ENCODE peak calls at places on chromosomes 2 and 18, in seven cellular contexts. One of them, this sample, is unnamed.
A peak's percentile ranks its signal among the peaks of the same experiment; 100 is the strongest.

GRCh38 chr2:38750011-38750792 is 959 bp downstream of the SRSF7 start:
- DNase-seq in hepatocyte: peak; percentile 82
- DNase-seq in WTC11: peak; percentile 23
- DNase-seq in psoas muscle: peak; percentile 74
- DNase-seq in progenitor cell of endocrine pancreas: peak; percentile 13
- DNase-seq in CD4-positive, alpha-beta T cell: peak; percentile 24
- DNase-seq in GM12865: peak; percentile 57
- DNase-seq in this sample: no peak

GRCh38 chr2:208320686-208321085 is 54.6 kb downstream of the PIKFYVE start:
- DNase-seq in CD4-positive, alpha-beta T cell: no peak
- DNase-seq in psoas muscle: peak; percentile 75
- DNase-seq in progenitor cell of endocrine pancreas: no peak
- DNase-seq in WTC11: no peak
- DNase-seq in GM12865: peak; percentile 64
- DNase-seq in hepatocyte: no peak
- DNase-seq in this sample: no peak

GRCh38 chr2:208112969-208113368 is 11.4 kb downstream of the CRYGD start:
- DNase-seq in WTC11: peak; percentile 72
- DNase-seq in hepatocyte: no peak
- DNase-seq in psoas muscle: no peak
- DNase-seq in GM12865: no peak
- DNase-seq in progenitor cell of endocrine pancreas: no peak
- DNase-seq in CD4-positive, alpha-beta T cell: no peak
- DNase-seq in this sample: no peak

GRCh38 chr18:59311631-59312030 is 6.8 kb downstream of the CPLX4 start:
- DNase-seq in progenitor cell of endocrine pancreas: no peak
- DNase-seq in GM12865: no peak
- DNase-seq in psoas muscle: no peak
- DNase-seq in WTC11: no peak
- DNase-seq in hepatocyte: no peak
- DNase-seq in CD4-positive, alpha-beta T cell: no peak
- DNase-seq in this sample: no peak

GRCh38 chr2:32591669-32592463 is 36.0 kb upstream of the TTC27 start:
- DNase-seq in WTC11: no peak
- DNase-seq in progenitor cell of endocrine pancreas: no peak
- DNase-seq in GM12865: peak; percentile 35
- DNase-seq in CD4-positive, alpha-beta T cell: no peak
- DNase-seq in hepatocyte: no peak
- DNase-seq in psoas muscle: no peak
- DNase-seq in this sample: no peak

GRCh38 chr2:178101321-178102079 is 10.7 kb upstream of the RBM45 start:
- DNase-seq in GM12865: no peak
- DNase-seq in WTC11: no peak
- DNase-seq in progenitor cell of endocrine pancreas: no peak
- DNase-seq in CD4-positive, alpha-beta T cell: no peak
- DNase-seq in psoas muscle: no peak
- DNase-seq in hepatocyte: no peak
- DNase-seq in this sample: no peak

GRCh38 chr2:172021074-172021931 is 21.6 kb downstream of the METAP1D start:
- DNase-seq in GM12865: no peak
- DNase-seq in psoas muscle: no peak
- DNase-seq in CD4-positive, alpha-beta T cell: no peak
- DNase-seq in progenitor cell of endocrine pancreas: no peak
- DNase-seq in hepatocyte: peak; percentile 12
- DNase-seq in WTC11: peak; percentile 36
- DNase-seq in this sample: no peak

GRCh38 chr2:81242502-81242901 is 938.0 kb upstream of the LRRTM1 start:
- DNase-seq in CD4-positive, alpha-beta T cell: no peak
- DNase-seq in progenitor cell of endocrine pancreas: no peak
- DNase-seq in psoas muscle: no peak
- DNase-seq in hepatocyte: no peak
- DNase-seq in GM12865: no peak
- DNase-seq in WTC11: no peak
- DNase-seq in this sample: no peak

GRCh38 chr2:24233321-24233720 is 58.5 kb downstream of the FAM228A start:
- DNase-seq in CD4-positive, alpha-beta T cell: no peak
- DNase-seq in GM12865: no peak
- DNase-seq in hepatocyte: no peak
- DNase-seq in progenitor cell of endocrine pancreas: no peak
- DNase-seq in WTC11: no peak
- DNase-seq in psoas muscle: no peak
- DNase-seq in this sample: no peak

GRCh38 chr2:24225883-24226282 is 51.0 kb downstream of the FAM228A start:
- DNase-seq in hepatocyte: no peak
- DNase-seq in GM12865: no peak
- DNase-seq in WTC11: no peak
- DNase-seq in progenitor cell of endocrine pancreas: no peak
- DNase-seq in psoas muscle: no peak
- DNase-seq in CD4-positive, alpha-beta T cell: no peak
- DNase-seq in this sample: no peak

GRCh38 chr2:24231461-24231881 is 56.6 kb downstream of the FAM228A start:
- DNase-seq in CD4-positive, alpha-beta T cell: no peak
- DNase-seq in hepatocyte: no peak
- DNase-seq in psoas muscle: no peak
- DNase-seq in progenitor cell of endocrine pancreas: no peak
- DNase-seq in WTC11: no peak
- DNase-seq in GM12865: no peak
- DNase-seq in this sample: no peak

GRCh38 chr2:24222946-24223345 is 48.1 kb downstream of the FAM228A start:
- DNase-seq in WTC11: no peak
- DNase-seq in hepatocyte: no peak
- DNase-seq in CD4-positive, alpha-beta T cell: no peak
- DNase-seq in progenitor cell of endocrine pancreas: no peak
- DNase-seq in GM12865: no peak
- DNase-seq in psoas muscle: no peak
- DNase-seq in this sample: no peak

DNA sequence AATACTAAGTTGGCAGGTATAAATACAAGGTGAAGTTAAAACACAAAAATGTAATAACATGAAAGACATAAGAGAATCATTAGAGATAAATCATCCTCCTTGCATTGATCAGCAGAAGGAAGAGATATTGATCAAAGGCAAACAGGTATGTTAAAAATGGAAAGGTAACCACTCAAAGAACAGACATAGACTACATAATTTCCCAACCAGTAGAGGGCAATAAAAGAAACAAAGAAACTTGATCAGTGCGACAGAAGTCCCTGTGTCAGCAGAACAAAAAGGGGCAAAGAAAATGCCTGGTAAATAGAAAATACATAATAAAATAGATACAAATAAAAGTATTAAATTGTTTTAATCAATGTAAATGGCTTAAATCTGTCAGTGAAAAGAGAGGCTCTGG is 53.6 kb downstream of the FAM228A start:
- DNase-seq in psoas muscle: no peak
- DNase-seq in GM12865: no peak
- DNase-seq in WTC11: no peak
- DNase-seq in CD4-positive, alpha-beta T cell: no peak
- DNase-seq in hepatocyte: no peak
- DNase-seq in progenitor cell of endocrine pancreas: no peak
- DNase-seq in this sample: no peak
- TF ChIP-seq CTCF in psoas muscle: peak; percentile 26
- TF ChIP-seq CTCF in GM12865: peak; percentile 13
- TF ChIP-seq CTCF in WTC11: no peak
- TF ChIP-seq CTCF in CD4-positive, alpha-beta T cell: no peak
- TF ChIP-seq CTCF in hepatocyte: peak; percentile 37
- TF ChIP-seq CTCF in progenitor cell of endocrine pancreas: peak; percentile 41
- TF ChIP-seq CTCF in this sample: no peak

GRCh38 chr2:112256654-112257053 is 1.8 kb upstream of the ZC3H8 start:
- DNase-seq in hepatocyte: no peak
- DNase-seq in WTC11: no peak
- DNase-seq in psoas muscle: no peak
- DNase-seq in GM12865: no peak
- DNase-seq in CD4-positive, alpha-beta T cell: no peak
- DNase-seq in progenitor cell of endocrine pancreas: no peak
- DNase-seq in this sample: no peak

GRCh38 chr2:112255875-112256274 is 1.0 kb upstream of the ZC3H8 start:
- DNase-seq in WTC11: no peak
- DNase-seq in GM12865: no peak
- DNase-seq in CD4-positive, alpha-beta T cell: no peak
- DNase-seq in psoas muscle: no peak
- DNase-seq in hepatocyte: no peak
- DNase-seq in progenitor cell of endocrine pancreas: no peak
- DNase-seq in this sample: no peak

GRCh38 chr2:112253261-112253807 is 1.5 kb downstream of the ZC3H8 start:
- DNase-seq in hepatocyte: no peak
- DNase-seq in progenitor cell of endocrine pancreas: no peak
- DNase-seq in WTC11: no peak
- DNase-seq in psoas muscle: no peak
- DNase-seq in GM12865: no peak
- DNase-seq in CD4-positive, alpha-beta T cell: no peak
- DNase-seq in this sample: no peak

GRCh38 chr2:112257575-112257974 is 2.7 kb upstream of the ZC3H8 start:
- DNase-seq in hepatocyte: no peak
- DNase-seq in progenitor cell of endocrine pancreas: no peak
- DNase-seq in CD4-positive, alpha-beta T cell: no peak
- DNase-seq in psoas muscle: no peak
- DNase-seq in GM12865: no peak
- DNase-seq in WTC11: no peak
- DNase-seq in this sample: no peak

DNA sequence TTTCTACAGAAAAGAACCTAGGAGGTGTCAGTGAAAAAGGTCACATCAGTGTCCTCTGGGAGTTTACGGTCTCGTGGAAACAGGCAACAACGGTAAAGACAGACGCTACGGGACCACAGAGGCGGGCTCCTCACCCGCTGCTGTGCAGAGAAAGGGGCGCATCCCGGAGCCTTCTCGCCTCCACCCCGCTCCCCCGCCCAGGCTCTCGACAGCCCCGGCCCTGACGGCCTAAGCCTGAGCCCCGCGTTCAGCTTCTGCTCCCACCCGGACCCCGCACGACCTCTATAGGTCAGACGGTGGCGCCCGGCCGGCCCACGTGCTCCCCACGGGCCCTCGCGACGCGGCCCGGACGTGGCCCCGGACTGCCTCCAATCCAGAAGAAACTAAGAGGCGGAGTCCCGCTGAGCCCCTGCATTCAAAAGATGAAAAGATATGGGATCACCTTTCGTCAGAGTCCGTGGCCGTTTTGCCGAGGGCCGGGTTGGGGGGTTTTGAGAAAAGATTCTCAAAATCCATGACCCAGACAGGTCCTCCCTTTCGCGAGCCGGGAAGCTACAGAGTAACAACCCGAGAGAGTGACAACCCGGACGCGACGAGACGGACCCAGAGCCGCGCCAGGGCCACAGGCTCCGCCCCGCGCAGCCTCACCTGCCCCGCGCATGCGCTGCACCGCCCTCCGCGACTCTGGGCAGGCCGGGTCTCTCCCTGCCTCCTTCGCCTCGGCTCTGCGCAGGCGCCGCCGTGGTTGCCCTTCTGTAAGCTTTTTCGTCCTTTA is at the start of gene ZC3H8:
- DNase-seq in psoas muscle: peak; percentile 98
- DNase-seq in WTC11: peak; percentile 95
- DNase-seq in GM12865: peak; percentile 96
- DNase-seq in CD4-positive, alpha-beta T cell: peak; percentile 93
- DNase-seq in hepatocyte: peak; percentile 96
- DNase-seq in progenitor cell of endocrine pancreas: peak; percentile 91
- DNase-seq in this sample: peak; percentile 95
- TF ChIP-seq CTCF in psoas muscle: no peak
- TF ChIP-seq CTCF in WTC11: no peak
- TF ChIP-seq CTCF in GM12865: peak; percentile 8
- TF ChIP-seq CTCF in CD4-positive, alpha-beta T cell: no peak
- TF ChIP-seq CTCF in hepatocyte: no peak
- TF ChIP-seq CTCF in progenitor cell of endocrine pancreas: no peak
- TF ChIP-seq CTCF in this sample: no peak

GRCh38 chr2:19363474-19363778 is 5.0 kb upstream of the OSR1 start:
- DNase-seq in hepatocyte: no peak
- DNase-seq in progenitor cell of endocrine pancreas: no peak
- DNase-seq in CD4-positive, alpha-beta T cell: no peak
- DNase-seq in GM12865: no peak
- DNase-seq in WTC11: no peak
- DNase-seq in psoas muscle: peak; percentile 42
- DNase-seq in this sample: no peak
- TF ChIP-seq CTCF in hepatocyte: no peak
- TF ChIP-seq CTCF in progenitor cell of endocrine pancreas: no peak
- TF ChIP-seq CTCF in CD4-positive, alpha-beta T cell: no peak
- TF ChIP-seq CTCF in GM12865: no peak
- TF ChIP-seq CTCF in WTC11: no peak
- TF ChIP-seq CTCF in psoas muscle: no peak
- TF ChIP-seq CTCF in this sample: no peak

DNA sequence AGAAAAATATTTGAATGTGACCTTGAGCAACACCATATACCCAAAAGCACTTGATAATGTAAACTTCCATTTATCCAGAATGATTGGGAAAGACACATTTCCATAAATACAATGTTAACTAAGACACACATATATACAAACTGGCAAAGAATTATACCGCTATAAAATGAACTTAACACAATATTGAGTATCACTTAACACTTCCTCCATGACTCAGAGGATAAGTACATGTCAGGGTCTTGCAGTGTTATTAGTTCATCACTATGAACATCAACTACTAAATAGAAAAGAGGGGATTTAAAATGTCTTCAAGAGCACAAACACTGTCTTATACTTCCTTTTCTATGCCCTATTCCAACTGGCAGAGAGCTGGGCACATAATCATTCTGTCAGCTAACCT is 18.6 kb downstream of the WDSUB1 start:
- DNase-seq in CD4-positive, alpha-beta T cell: no peak
- DNase-seq in hepatocyte: no peak
- DNase-seq in GM12865: no peak
- DNase-seq in WTC11: no peak
- DNase-seq in progenitor cell of endocrine pancreas: no peak
- DNase-seq in psoas muscle: no peak
- DNase-seq in this sample: no peak
- TF ChIP-seq CTCF in CD4-positive, alpha-beta T cell: no peak
- TF ChIP-seq CTCF in hepatocyte: no peak
- TF ChIP-seq CTCF in GM12865: no peak
- TF ChIP-seq CTCF in WTC11: no peak
- TF ChIP-seq CTCF in progenitor cell of endocrine pancreas: no peak
- TF ChIP-seq CTCF in psoas muscle: no peak
- TF ChIP-seq CTCF in this sample: no peak

DNA sequence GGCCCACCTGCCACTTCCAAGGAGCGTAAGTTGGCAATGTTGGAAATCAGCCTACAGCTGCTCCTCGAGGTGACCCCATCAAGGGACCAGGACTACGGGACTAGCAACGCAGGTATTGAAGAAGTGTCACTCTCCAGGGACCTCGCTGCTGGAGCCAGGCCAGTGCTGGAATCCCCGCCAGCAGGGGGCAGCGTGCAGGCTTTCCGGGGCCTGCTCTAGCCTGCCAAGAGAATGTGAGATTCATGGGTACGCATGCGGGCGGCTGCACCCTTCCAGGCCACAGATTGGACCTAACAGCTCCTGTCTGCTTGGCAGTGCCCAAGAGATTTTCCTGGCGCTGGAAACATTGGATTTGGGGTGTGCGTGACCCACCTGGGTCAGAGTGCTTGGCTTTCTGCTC is 182.8 kb upstream of the RAB12 start:
- DNase-seq in WTC11: peak; percentile 70
- DNase-seq in CD4-positive, alpha-beta T cell: no peak
- DNase-seq in hepatocyte: no peak
- DNase-seq in progenitor cell of endocrine pancreas: no peak
- DNase-seq in psoas muscle: no peak
- DNase-seq in GM12865: peak; percentile 24
- DNase-seq in this sample: no peak
- TF ChIP-seq CTCF in WTC11: peak; percentile 64
- TF ChIP-seq CTCF in CD4-positive, alpha-beta T cell: no peak
- TF ChIP-seq CTCF in hepatocyte: no peak
- TF ChIP-seq CTCF in progenitor cell of endocrine pancreas: peak; percentile 58
- TF ChIP-seq CTCF in psoas muscle: no peak
- TF ChIP-seq CTCF in GM12865: peak; percentile 43
- TF ChIP-seq CTCF in this sample: peak; percentile 46

This sample was measured in mesothelial cell of epicardium.